ENCODE peak calls at places on chromosome 18, in four cellular contexts. Q is HFFc6, V is bronchial epithelial cell, K is H54. I is an unnamed sample.

GRCh38 chr18:68449292-68449691 is 265.6 kb downstream of the TMX3 start:
- DNase-seq in V (no peak), K (no peak), Q (peak; percentile 84), I (no peak)

GRCh38 chr18:72940509-72940908 is 72.7 kb upstream of the NETO1 start:
- DNase-seq in K (no peak), Q (no peak), V (no peak), I (no peak)

GRCh38 chr18:71678144-71678543 is 866.0 kb downstream of the CBLN2 start:
- DNase-seq in Q (no peak), K (no peak), V (no peak), I (no peak)

GRCh38 chr18:3159830-3160229 is 59.9 kb downstream of the MYOM1 start:
- DNase-seq in K (no peak), V (no peak), Q (no peak), I (no peak)

GRCh38 chr18:68555935-68556334 is 159.0 kb downstream of the TMX3 start:
- DNase-seq in K (no peak), V (peak; percentile 4), Q (peak; percentile 24), I (peak; percentile 26)

GRCh38 chr18:11005528-11005927 is 143.8 kb downstream of the PIEZO2 start:
- DNase-seq in K (peak; percentile 24), Q (no peak), V (peak; percentile 84), I (no peak)

GRCh38 chr18:65934874-65935273 is 184.1 kb downstream of the CDH7 start:
- DNase-seq in K (no peak), V (no peak), Q (no peak), I (no peak)

GRCh38 chr18:57273194-57273593 is 79.2 kb upstream of the ST8SIA3 start:
- DNase-seq in Q (no peak), V (no peak), K (no peak), I (no peak)

GRCh38 chr18:32771169-32771751 is 1.6 kb downstream of the KLHL14 start:
- DNase-seq in Q (no peak), K (no peak), V (no peak), I (no peak)

GRCh38 chr18:62721837-62722795 is 6.8 kb downstream of the PHLPP1 start:
- DNase-seq in K (no peak), V (no peak), Q (no peak), I (no peak)

GRCh38 chr18:45007531-45007930 is 326.8 kb downstream of the SETBP1 start:
- DNase-seq in V (no peak), K (no peak), Q (no peak), I (no peak)

GRCh38 chr18:68713791-68714190 is 1.1 kb downstream of the TMX3 start:
- DNase-seq in K (no peak), V (peak; percentile 33), Q (no peak), I (no peak)

GRCh38 chr18:31197676-31198075 is 35.0 kb upstream of the DSC1 start:
- DNase-seq in V (peak; percentile 96), K (no peak), Q (no peak), I (no peak)

GRCh38 chr18:23105581-23106219 is 29.6 kb upstream of the CABLES1 start:
- DNase-seq in V (no peak), K (no peak), Q (no peak), I (no peak)

GRCh38 chr18:36530676-36531405 is 233.3 kb downstream of the FHOD3 start:
- DNase-seq in K (no peak), Q (no peak), V (no peak), I (no peak)

GRCh38 chr18:36758001-36758400 is 70.8 kb downstream of the TPGS2 start:
- DNase-seq in Q (peak; percentile 31), K (no peak), V (no peak), I (no peak)

GRCh38 chr18:500556-501405 is at the start of gene COLEC12:
- DNase-seq in K (no peak), V (no peak), Q (no peak), I (no peak)

GRCh38 chr18:73594749-73595148 is 552.9 kb downstream of the FBXO15 start:
- DNase-seq in K (no peak), Q (no peak), V (no peak), I (no peak)

GRCh38 chr18:73962251-73962650 is 185.4 kb downstream of the FBXO15 start:
- DNase-seq in V (no peak), Q (peak; percentile 71), K (no peak), I (no peak)

GRCh38 chr18:79200546-79201268 is 131.5 kb downstream of the ATP9B start:
- DNase-seq in K (no peak), Q (no peak), V (peak; percentile 8), I (no peak)

GRCh38 chr18:8469793-8470192 is 139.4 kb upstream of the RAB12 start:
- DNase-seq in Q (peak; percentile 39), K (no peak), V (peak; percentile 31), I (no peak)

GRCh38 chr18:79508565-79509535 is 113.1 kb downstream of the NFATC1 start:
- DNase-seq in K (no peak), Q (no peak), V (no peak), I (no peak)

GRCh38 chr18:66560092-66560491 is 43.8 kb downstream of the CDH19 start:
- DNase-seq in K (no peak), Q (no peak), V (peak; percentile 64), I (no peak)

GRCh38 chr18:39702888-39703287 is 2137.3 kb upstream of the CELF4 start:
- DNase-seq in Q (no peak), V (peak; percentile 34), K (no peak), I (no peak)

GRCh38 chr18:28791101-28791500 is 614.2 kb upstream of the CDH2 start:
- DNase-seq in Q (no peak), K (no peak), V (no peak), I (no peak)

GRCh38 chr18:2417861-2418610 is 153.3 kb downstream of the METTL4 start:
- DNase-seq in Q (peak; percentile 53), V (peak; percentile 77), K (no peak), I (no peak)

GRCh38 chr18:58097907-58098166 is 53.8 kb downstream of the NEDD4L start:
- DNase-seq in K (no peak), Q (no peak), V (no peak), I (no peak)

GRCh38 chr18:45169610-45170009 is 445.7 kb upstream of the SLC14A2 start:
- DNase-seq in K (no peak), Q (peak; percentile 90), V (peak; percentile 95), I (no peak)

I was measured in keratinocyte.